ENCODE peak calls at places on chromosomes 6 and 20, in nine cellular contexts. Q is left cardiac atrium; A is anterior cingulate cortex; K is non-pigmented ciliary epithelial cell; X is GDM1; B is stimulated activated CD4-positive, alpha-beta T cell treated with anti-CD3 and anti-CD28 coated beads, Interleukin-12 subunit alpha, Interleukin-12 subunit beta, amount 100 ng/mL, for 4 hours; Z is activated CD4-positive, alpha-beta T cell treated with anti-CD3 and anti-CD28 coated beads, Interleukin-2, amount 10 ng/mL, durations not matched to agents 7 days and 5 days; C is PC-3; J is GM20000. P is an unnamed sample.

GRCh38 chr6:127342296-127342945 is 988 bp downstream of the ECHDC1 start:
- DNase-seq in Q (no peak), A (no peak), K (no peak), X (no peak), B (no peak), Z (no peak), C (peak; percentile 29), J (no peak), P (no peak)

GRCh38 chr20:37901667-37902503 is 1.0 kb upstream of the VSTM2L start:
- DNase-seq in Q (no peak), A (no peak), K (no peak), X (no peak), B (no peak), Z (peak; percentile 18), C (peak; percentile 74), J (peak; percentile 89), P (no peak)

GRCh38 chr6:164532546-164533362 is 776.7 kb downstream of the C6orf118 start:
- DNase-seq in Q (no peak), A (no peak), K (no peak), X (no peak), B (no peak), Z (no peak), C (no peak), J (no peak), P (no peak)

GRCh38 chr6:48664850-48665249 is 553.9 kb upstream of the PTCHD4 start:
- DNase-seq in Q (no peak), A (no peak), K (peak; percentile 28), X (no peak), B (no peak), Z (no peak), C (no peak), J (no peak), P (no peak)

GRCh38 chr20:3258429-3258828 is 19.4 kb upstream of the SLC4A11 start:
- DNase-seq in Q (no peak), A (no peak), K (no peak), X (no peak), B (no peak), Z (no peak), C (no peak), J (no peak), P (no peak)

GRCh38 chr6:168390746-168391400 is 50.1 kb upstream of the SMOC2 start:
- DNase-seq in Q (no peak), A (no peak), K (no peak), X (no peak), B (no peak), Z (no peak), C (no peak), J (no peak), P (no peak)

GRCh38 chr20:3727333-3728035 is 5.0 kb upstream of the HSPA12B start:
- DNase-seq in Q (no peak), A (no peak), K (no peak), X (no peak), B (no peak), Z (no peak), C (peak; percentile 42), J (no peak), P (no peak)

GRCh38 chr20:63007722-63008488 is 1.1 kb upstream of the BHLHE23 start:
- DNase-seq in Q (no peak), A (no peak), K (no peak), X (no peak), B (peak; percentile 3), Z (no peak), C (no peak), J (no peak), P (no peak)

GRCh38 chr6:124234806-124235205 is 431.1 kb downstream of the NKAIN2 start:
- DNase-seq in Q (no peak), A (no peak), K (no peak), X (no peak), B (no peak), Z (no peak), C (no peak), J (no peak), P (no peak)

P was measured in central memory CD8-positive, alpha-beta T cell.